ENCODE peak calls at places on chromosomes 1 and 21, in ten cellular contexts. P is NCI-H1092; X is stimulated activated CD8-positive, alpha-beta memory T cell treated with anti-CD3 and anti-CD28 coated beads, Interleukin-15, amount 100 ng/mL, for 4 hours; S is SW480; R is anterior cingulate cortex; J is body of pancreas; M is dermis blood vessel endothelial cell; V is GM23338; K is KBM-7; O is NCI-H1694 treated with DMSO at 0.1 percent for 48 hours. I is an unnamed sample.

GRCh38 chr1:182418929-182419328 is 18.5 kb upstream of the TEDDM1 start:
- DNase-seq in P (no peak), X (no peak), S (no peak), R (no peak), J (no peak), M (no peak), V (no peak), K (no peak), O (no peak), I (no peak)

GRCh38 chr1:14421977-14422609 is 176.4 kb upstream of the KAZN start:
- DNase-seq in P (no peak), X (no peak), S (no peak), R (no peak), J (no peak), M (no peak), V (no peak), K (no peak), O (no peak), I (no peak)

GRCh38 chr1:184757891-184758290 is 3.2 kb upstream of the EDEM3 start:
- DNase-seq in P (no peak), X (no peak), S (no peak), R (no peak), J (no peak), M (no peak), V (no peak), K (no peak), O (no peak), I (no peak)

GRCh38 chr1:241677171-241677570 is 25.1 kb downstream of the WDR64 start:
- DNase-seq in P (no peak), X (no peak), S (no peak), R (no peak), J (no peak), M (no peak), V (no peak), K (no peak), O (no peak), I (no peak)

GRCh38 chr1:148263128-148263905 is 111.2 kb upstream of the NBPF11 start:
- DNase-seq in P (no peak), X (peak), S (peak), R (peak), J (peak), M (peak), V (peak), K (no peak), O (peak), I (peak)

GRCh38 chr1:40782371-40782956 is 1.1 kb upstream of the KCNQ4 start:
- DNase-seq in P (peak), X (no peak), S (no peak), R (no peak), J (peak), M (peak), V (peak), K (no peak), O (no peak), I (peak)

GRCh38 chr1:14626869-14627607 is 28.6 kb downstream of the KAZN start:
- DNase-seq in P (no peak), X (no peak), S (no peak), R (no peak), J (peak), M (no peak), V (peak), K (no peak), O (no peak), I (peak)

GRCh38 chr1:108125312-108126138 is 74.6 kb downstream of the SLC25A24 start:
- DNase-seq in P (peak), X (peak), S (peak), R (peak), J (peak), M (peak), V (peak), K (peak), O (peak), I (no peak)

GRCh38 chr1:24945354-24946326 is 15.6 kb upstream of the RUNX3 start:
- DNase-seq in P (no peak), X (no peak), S (no peak), R (no peak), J (no peak), M (no peak), V (no peak), K (no peak), O (no peak), I (no peak)

GRCh38 chr1:20401405-20402010 is 84.5 kb downstream of the CAMK2N1 start:
- DNase-seq in P (no peak), X (no peak), S (no peak), R (no peak), J (no peak), M (no peak), V (no peak), K (no peak), O (no peak), I (no peak)

GRCh38 chr1:27406354-27406665 is 13.9 kb downstream of the GPR3 start:
- DNase-seq in P (peak), X (no peak), S (no peak), R (no peak), J (no peak), M (no peak), V (no peak), K (no peak), O (no peak), I (no peak)

GRCh38 chr1:164475834-164476233 is 83.2 kb upstream of the PBX1 start:
- DNase-seq in P (no peak), X (no peak), S (no peak), R (no peak), J (no peak), M (no peak), V (no peak), K (no peak), O (no peak), I (no peak)

GRCh38 chr1:115266729-115267421 is 71.2 kb downstream of the NGF start:
- DNase-seq in P (no peak), X (no peak), S (no peak), R (no peak), J (no peak), M (no peak), V (no peak), K (no peak), O (no peak), I (peak)

GRCh38 chr1:108046021-108046420 is 81.0 kb upstream of the VAV3 start:
- DNase-seq in P (no peak), X (no peak), S (peak), R (no peak), J (no peak), M (no peak), V (no peak), K (no peak), O (no peak), I (no peak)

GRCh38 chr21:33780631-33781030 is 135.0 kb downstream of the ATP5PO start:
- DNase-seq in P (no peak), X (no peak), S (no peak), R (no peak), J (no peak), M (no peak), V (no peak), K (no peak), O (no peak), I (no peak)

GRCh38 chr1:1616045-1616821 is 933 bp downstream of the MIB2 start:
- DNase-seq in P (no peak), X (no peak), S (no peak), R (no peak), J (peak), M (peak), V (no peak), K (no peak), O (no peak), I (no peak)

GRCh38 chr1:17569200-17570139 is 30.0 kb downstream of the ARHGEF10L start:
- DNase-seq in P (no peak), X (no peak), S (peak), R (peak), J (peak), M (peak), V (no peak), K (no peak), O (no peak), I (peak)

GRCh38 chr1:151989131-151989868 is 4.4 kb downstream of the S100A10 start:
- DNase-seq in P (no peak), X (no peak), S (peak), R (no peak), J (peak), M (peak), V (no peak), K (peak), O (no peak), I (peak)

GRCh38 chr21:42411197-42411869 is 7.6 kb downstream of the UBASH3A start:
- DNase-seq in P (no peak), X (no peak), S (peak), R (no peak), J (no peak), M (no peak), V (peak), K (no peak), O (no peak), I (no peak)

GRCh38 chr1:235402457-235403200 is 35.4 kb downstream of the TBCE start:
- DNase-seq in P (no peak), X (no peak), S (no peak), R (no peak), J (no peak), M (peak), V (no peak), K (no peak), O (no peak), I (no peak)

GRCh38 chr1:230857077-230857476 is 11.2 kb downstream of the C1orf198 start:
- DNase-seq in P (no peak), X (no peak), S (no peak), R (peak), J (no peak), M (peak), V (no peak), K (no peak), O (no peak), I (no peak)

GRCh38 chr1:56459260-56459659 is 120.1 kb downstream of the PLPP3 start:
- DNase-seq in P (no peak), X (no peak), S (no peak), R (no peak), J (no peak), M (no peak), V (no peak), K (no peak), O (no peak), I (no peak)

GRCh38 chr1:12316331-12316730 is 86.5 kb downstream of the VPS13D start:
- DNase-seq in P (no peak), X (no peak), S (no peak), R (no peak), J (no peak), M (no peak), V (no peak), K (no peak), O (no peak), I (no peak)

GRCh38 chr1:7400566-7400965 is 370.5 kb upstream of the VAMP3 start:
- DNase-seq in P (no peak), X (no peak), S (no peak), R (no peak), J (no peak), M (no peak), V (no peak), K (no peak), O (no peak), I (no peak)

GRCh38 chr21:44499631-44500030 is 40.4 kb downstream of the KRTAP10-1 start:
- DNase-seq in P (no peak), X (no peak), S (no peak), R (no peak), J (no peak), M (no peak), V (no peak), K (no peak), O (no peak), I (no peak)

GRCh38 chr1:174413632-174414031 is 34.1 kb upstream of the GPR52 start:
- DNase-seq in P (no peak), X (no peak), S (no peak), R (no peak), J (no peak), M (no peak), V (peak), K (no peak), O (no peak), I (no peak)

GRCh38 chr1:179031284-179031683 is 5.6 kb downstream of the FAM20B start:
- DNase-seq in P (no peak), X (no peak), S (no peak), R (no peak), J (no peak), M (no peak), V (no peak), K (no peak), O (no peak), I (no peak)

GRCh38 chr1:181033799-181034391 is at the start of gene MR1:
- DNase-seq in P (no peak), X (peak), S (peak), R (peak), J (peak), M (peak), V (peak), K (peak), O (peak), I (no peak)

GRCh38 chr1:23215291-23215690 is 2.0 kb downstream of the HTR1D start:
- DNase-seq in P (no peak), X (no peak), S (no peak), R (no peak), J (no peak), M (peak), V (no peak), K (no peak), O (no peak), I (no peak)

GRCh38 chr1:23598424-23598823 is 39.1 kb upstream of the ID3 start:
- DNase-seq in P (peak), X (no peak), S (no peak), R (no peak), J (no peak), M (no peak), V (peak), K (no peak), O (no peak), I (no peak)

GRCh38 chr1:68197891-68198290 is 34.4 kb downstream of the WLS start:
- DNase-seq in P (peak), X (no peak), S (peak), R (no peak), J (peak), M (peak), V (no peak), K (no peak), O (no peak), I (no peak)

GRCh38 chr1:119898520-119898919 is 2.2 kb upstream of the ADAM30 start:
- DNase-seq in P (no peak), X (no peak), S (no peak), R (no peak), J (no peak), M (no peak), V (no peak), K (no peak), O (no peak), I (no peak)

GRCh38 chr1:84298336-84298687 is 3.2 kb upstream of the SAMD13 start:
- DNase-seq in P (no peak), X (no peak), S (peak), R (peak), J (peak), M (peak), V (peak), K (peak), O (peak), I (peak)

GRCh38 chr1:32234792-32235191 is 12.2 kb upstream of the FAM167B start:
- DNase-seq in P (no peak), X (no peak), S (no peak), R (no peak), J (no peak), M (no peak), V (peak), K (no peak), O (no peak), I (no peak)

GRCh38 chr1:210252621-210253041 is 20.0 kb downstream of the SERTAD4 start:
- DNase-seq in P (no peak), X (no peak), S (peak), R (no peak), J (peak), M (no peak), V (peak), K (no peak), O (no peak), I (peak)

I was measured in left ventricle myocardium inferior.